ENCODE peak calls at places on chromosomes 12 and 14, in seven cellular contexts. G, F, X, A, S, Z and P are unnamed samples.

GRCh38 chr12:120262852-120263724 is 2.4 kb downstream of the PXN start:
- DNase-seq in A (no peak), G (no peak), Z (peak), X (peak), F (no peak), S (no peak), P (no peak)

GRCh38 chr12:90802727-90803126 is 152.2 kb downstream of the CCER1 start:
- DNase-seq in F (no peak), S (no peak), A (no peak), X (no peak), G (no peak), Z (no peak), P (no peak)

GRCh38 chr12:122166422-122167327 is 7.3 kb downstream of the IL31 start:
- DNase-seq in S (no peak), F (no peak), G (no peak), X (no peak), Z (no peak), A (no peak), P (no peak)

GRCh38 chr14:73743431-73743931 is 29.3 kb upstream of the PNMA1 start:
- DNase-seq in S (no peak), Z (no peak), X (peak), G (no peak), A (no peak), F (no peak), P (peak)

GRCh38 chr14:38221077-38221476 is 13.4 kb downstream of the SSTR1 start:
- DNase-seq in G (no peak), F (no peak), X (no peak), S (no peak), A (no peak), Z (no peak), P (no peak)

GRCh38 chr14:104984056-104984894 is 1.3 kb upstream of the CLBA1 start:
- DNase-seq in X (no peak), S (no peak), G (no peak), Z (no peak), F (no peak), A (no peak), P (no peak)

GRCh38 chr12:91993287-91994028 is 152.2 kb downstream of the BTG1 start:
- DNase-seq in S (no peak), F (no peak), A (no peak), G (no peak), Z (no peak), X (no peak), P (no peak)

GRCh38 chr12:54417712-54418440 is 1.2 kb downstream of the ITGA5 start:
- DNase-seq in S (no peak), A (no peak), X (peak), Z (peak), F (no peak), G (no peak), P (peak)

GRCh38 chr12:132489078-132489601 is 811 bp upstream of the FBRSL1 start:
- DNase-seq in F (no peak), X (peak), G (peak), Z (no peak), A (peak), S (no peak), P (peak)

GRCh38 chr14:72523397-72524157 is 370.3 kb downstream of the DPF3 start:
- DNase-seq in G (no peak), F (no peak), S (no peak), Z (no peak), X (peak), A (no peak), P (no peak)

GRCh38 chr12:122023339-122024131 is 1.9 kb downstream of the BCL7A start:
- DNase-seq in S (no peak), X (peak), F (peak), Z (peak), G (no peak), A (no peak), P (peak)

GRCh38 chr14:72907886-72908285 is 14.0 kb upstream of the DPF3 start:
- DNase-seq in G (no peak), X (peak), F (peak), A (no peak), Z (no peak), S (no peak), P (no peak)

GRCh38 chr12:106586803-106587684 is 4.2 kb downstream of the RFX4 start:
- DNase-seq in A (no peak), S (no peak), X (no peak), G (no peak), Z (no peak), F (no peak), P (no peak)

GRCh38 chr14:92900660-92901059 is 22.3 kb upstream of the CHGA start:
- DNase-seq in F (no peak), Z (no peak), A (no peak), G (no peak), X (no peak), S (no peak), P (no peak)

GRCh38 chr14:91231446-91231845 is 13.1 kb downstream of the GPR68 start:
- DNase-seq in F (no peak), G (no peak), X (peak), S (no peak), A (no peak), Z (no peak), P (no peak)

GRCh38 chr12:113748707-113749432 is 217.3 kb downstream of the RBM19 start:
- DNase-seq in S (no peak), G (no peak), A (no peak), Z (no peak), X (no peak), F (no peak), P (no peak)

GRCh38 chr12:43988838-43989560 is 153.1 kb downstream of the TMEM117 start:
- DNase-seq in A (peak), Z (no peak), X (peak), F (no peak), S (no peak), G (no peak), P (no peak)

GRCh38 chr12:108722992-108723766 is 8.1 kb downstream of the CORO1C start:
- DNase-seq in G (no peak), Z (no peak), F (peak), S (peak), A (no peak), X (peak), P (no peak)

GRCh38 chr14:39090548-39091111 is 12.4 kb downstream of the SEC23A start:
- DNase-seq in F (no peak), G (no peak), A (no peak), X (no peak), Z (no peak), S (no peak), P (no peak)

GRCh38 chr14:59320771-59321170 is 132.3 kb downstream of the DAAM1 start:
- DNase-seq in A (no peak), X (no peak), F (no peak), G (no peak), Z (no peak), S (no peak), P (no peak)

GRCh38 chr12:56206373-56207166 is 15.2 kb downstream of the RNF41 start:
- DNase-seq in A (peak), G (no peak), F (no peak), S (no peak), X (peak), Z (peak), P (peak)

GRCh38 chr12:79634957-79635471 is 55.8 kb downstream of the PAWR start:
- DNase-seq in G (no peak), F (no peak), S (no peak), X (peak), Z (no peak), A (no peak), P (no peak)

GRCh38 chr12:3795096-3795799 is 42.3 kb upstream of the CRACR2A start:
- DNase-seq in S (no peak), G (no peak), A (no peak), Z (no peak), F (no peak), X (peak), P (no peak)

GRCh38 chr12:9348906-9349518 is 140.8 kb upstream of the PZP start:
- DNase-seq in S (no peak), G (no peak), A (no peak), F (no peak), Z (no peak), X (no peak), P (no peak)

GRCh38 chr14:86057018-86057667 is 527.2 kb downstream of the FLRT2 start:
- DNase-seq in F (no peak), A (peak), Z (no peak), X (peak), S (no peak), G (no peak), P (peak)

GRCh38 chr12:5200276-5201087 is 156.8 kb downstream of the KCNA5 start:
- DNase-seq in X (peak), G (no peak), Z (peak), F (no peak), S (no peak), A (peak), P (no peak)

GRCh38 chr14:68157971-68158371 is 338.4 kb downstream of the RAD51B start:
- DNase-seq in F (no peak), Z (no peak), G (no peak), S (peak), A (no peak), X (peak), P (no peak)